ENCODE peak calls at places on chromosomes 4 and X, in four cellular contexts. D is SK-N-SH, B is K562, S is GM12878. P is an unnamed sample.

GRCh38 chrX:139890991-139891700 is 41.7 kb downstream of the ATP11C start:
- DNase-seq in D (no peak), B (peak; percentile 45), S (no peak), P (no peak)

GRCh38 chr4:73603854-73604584 is 16.2 kb downstream of the RASSF6 start:
- DNase-seq in D (no peak), B (no peak), S (no peak), P (no peak)

GRCh38 chr4:64713256-64713840 is 304.1 kb upstream of the TECRL start:
- DNase-seq in D (peak; percentile 9), B (peak; percentile 9), S (no peak), P (no peak)

GRCh38 chrX:55640854-55641253 is 17.7 kb downstream of the FOXR2 start:
- DNase-seq in D (no peak), B (no peak), S (peak; percentile 32), P (no peak)

GRCh38 chr4:54392459-54392858 is 163.4 kb downstream of the PDGFRA start:
- DNase-seq in D (no peak), B (no peak), S (no peak), P (no peak)

GRCh38 chr4:120829113-120829831 is 93.3 kb downstream of the PRDM5 start:
- DNase-seq in D (peak; percentile 31), B (no peak), S (no peak), P (no peak)

GRCh38 chrX:18701621-18702361 is 5.7 kb upstream of the PPEF1 start:
- DNase-seq in D (no peak), B (no peak), S (no peak), P (no peak)

GRCh38 chrX:19137064-19137463 is 14.8 kb upstream of the ADGRG2 start:
- DNase-seq in D (no peak), B (no peak), S (no peak), P (no peak)

GRCh38 chrX:27057883-27058282 is 405.3 kb downstream of the PPP4R3C start:
- DNase-seq in D (no peak), B (no peak), S (no peak), P (peak; percentile 36)

GRCh38 chr4:38678078-38678477 is 14.1 kb downstream of the KLF3 start:
- DNase-seq in D (no peak), B (no peak), S (no peak), P (no peak)

GRCh38 chr4:729336-730315 is 24.0 kb downstream of the PCGF3 start:
- DNase-seq in D (no peak), B (no peak), S (no peak), P (no peak)

GRCh38 chrX:83521905-83522304 is 13.8 kb downstream of the POU3F4 start:
- DNase-seq in D (no peak), B (no peak), S (no peak), P (no peak)

GRCh38 chr4:47235721-47236120 is 204.4 kb downstream of the GABRB1 start:
- DNase-seq in D (no peak), B (no peak), S (no peak), P (no peak)

GRCh38 chr4:113293043-113293560 is 243.6 kb downstream of the ANK2 start:
- DNase-seq in D (no peak), B (no peak), S (no peak), P (no peak)

GRCh38 chr4:79050521-79050880 is 111.3 kb upstream of the PAQR3 start:
- DNase-seq in D (peak; percentile 10), B (no peak), S (no peak), P (no peak)

GRCh38 chr4:3107271-3108185 is 33.0 kb downstream of the HTT start:
- DNase-seq in D (no peak), B (no peak), S (no peak), P (no peak)

GRCh38 chr4:26412381-26413372 is 77.6 kb downstream of the CCKAR start:
- DNase-seq in D (no peak), B (no peak), S (no peak), P (no peak)

GRCh38 chrX:97267376-97267775 is 383.7 kb downstream of the RPA4 start:
- DNase-seq in D (no peak), B (no peak), S (no peak), P (no peak)

GRCh38 chr4:164224871-164225270 is 529.1 kb upstream of the SMIM31 start:
- DNase-seq in D (no peak), B (no peak), S (no peak), P (no peak)

GRCh38 chr4:168618577-168619265 is 121.9 kb downstream of the PALLD start:
- DNase-seq in D (no peak), B (no peak), S (no peak), P (no peak)

GRCh38 chrX:118632862-118633261 is 94.5 kb upstream of the IL13RA1 start:
- DNase-seq in D (no peak), B (no peak), S (no peak), P (no peak)

GRCh38 chrX:115591856-115592842 is 31.2 kb downstream of the PLS3 start:
- DNase-seq in D (no peak), B (no peak), S (no peak), P (no peak)

GRCh38 chr4:36243355-36244256 is 708 bp downstream of the ARAP2 start:
- DNase-seq in D (peak; percentile 4), B (peak; percentile 5), S (no peak), P (no peak)

GRCh38 chrX:74420194-74421035 is 878 bp upstream of the SLC16A2 start:
- DNase-seq in D (peak; percentile 78), B (no peak), S (no peak), P (peak; percentile 74)

GRCh38 chr4:3226467-3226866 is 22.5 kb upstream of the MSANTD1 start:
- DNase-seq in D (no peak), B (no peak), S (no peak), P (no peak)

GRCh38 chrX:107628662-107629532 is 587 bp downstream of the PRPS1 start:
- DNase-seq in D (peak; percentile 36), B (peak; percentile 50), S (no peak), P (peak; percentile 17)

GRCh38 chrX:107632291-107632690 is 4.0 kb downstream of the PRPS1 start:
- DNase-seq in D (no peak), B (no peak), S (no peak), P (no peak)

GRCh38 chrX:107629533-107629909 is 1.2 kb downstream of the PRPS1 start:
- DNase-seq in D (peak; percentile 25), B (peak; percentile 30), S (no peak), P (no peak)

GRCh38 chrX:107627792-107628661 is at the start of gene PRPS1:
- DNase-seq in D (peak; percentile 84), B (peak; percentile 92), S (peak; percentile 75), P (peak; percentile 90)

DNA sequence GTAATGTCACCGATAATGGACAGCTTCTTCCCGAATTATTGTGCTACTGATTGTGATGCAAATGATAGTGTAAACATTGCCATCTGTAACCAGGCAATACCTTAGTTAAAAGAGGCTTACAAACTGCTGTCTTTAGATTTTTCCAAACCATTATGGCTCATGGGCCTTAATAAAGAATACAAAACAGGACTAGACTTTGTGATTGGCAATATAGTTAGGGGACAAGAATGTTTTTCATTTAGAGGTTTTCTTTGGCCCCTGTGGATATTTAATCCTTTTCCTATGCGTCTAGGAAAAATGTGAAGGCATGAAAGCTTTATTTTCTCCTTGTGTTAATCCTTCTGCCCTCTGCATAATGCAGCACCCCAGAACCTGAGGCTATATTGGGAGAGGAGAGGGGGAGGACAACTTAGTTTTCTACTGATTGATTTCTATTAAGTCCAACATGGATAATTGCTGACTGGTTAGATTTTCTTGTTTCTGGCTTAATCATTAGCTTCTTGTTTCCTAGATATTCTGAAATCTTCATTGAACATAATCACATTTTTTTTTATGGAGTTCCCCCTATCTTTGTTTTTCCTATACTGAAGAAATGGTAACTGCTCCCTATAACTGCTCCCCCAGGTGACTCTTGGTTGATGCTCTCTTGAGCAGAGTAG is 1.9 kb downstream of the PRPS1 start:
- DNase-seq in D (no peak), B (no peak), S (no peak), P (no peak)
- TF ChIP-seq USF1 in D (no peak), B (no peak), S (no peak), P (no peak)

DNA sequence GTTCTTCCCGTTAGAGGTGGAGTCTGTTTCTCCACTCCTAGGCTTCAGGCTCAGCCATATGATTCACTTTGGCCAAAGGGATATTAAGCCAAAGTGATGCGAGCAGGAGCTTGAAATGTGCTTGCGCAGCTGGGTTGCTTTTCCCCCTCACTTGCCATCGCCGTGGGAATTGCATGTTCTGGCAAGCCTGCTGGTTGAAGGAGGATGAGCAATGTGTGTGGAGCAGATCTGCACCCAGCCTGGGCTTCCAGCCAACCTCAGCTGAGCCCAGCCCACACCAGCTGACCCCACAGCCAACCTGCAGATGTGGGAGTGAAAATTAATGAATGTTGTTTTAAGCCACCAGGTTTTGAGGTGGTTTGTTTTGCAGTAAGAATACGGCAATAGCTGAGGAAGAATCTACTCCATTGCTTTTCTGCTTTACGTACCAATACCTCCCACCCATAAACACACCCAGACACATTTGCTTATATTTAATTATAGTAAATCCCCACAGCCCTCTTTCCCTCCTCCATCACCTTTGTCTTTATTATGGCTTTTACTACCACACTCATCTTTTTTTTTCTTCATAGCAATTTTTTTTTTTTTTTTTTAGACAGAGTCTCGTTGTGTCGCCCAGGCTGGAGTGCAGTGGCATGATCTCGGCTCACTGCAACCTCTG is 132.8 kb upstream of the FUNDC1 start:
- DNase-seq in D (peak; percentile 76), B (peak; percentile 30), S (no peak), P (no peak)
- TF ChIP-seq USF1 in D (peak; percentile 7), B (no peak), S (no peak), P (no peak)

GRCh38 chrX:9581771-9582396 is 117.0 kb downstream of the TBL1X start:
- DNase-seq in D (no peak), B (no peak), S (no peak), P (no peak)
- TF ChIP-seq USF1 in D (no peak), B (no peak), S (no peak), P (no peak)

GRCh38 chrX:122771933-122772332 is 412.1 kb upstream of the GRIA3 start:
- DNase-seq in D (no peak), B (no peak), S (no peak), P (no peak)
- TF ChIP-seq USF1 in D (no peak), B (no peak), S (no peak), P (no peak)

P was measured in WTC11.